ENCODE peak calls at places on chromosomes 2 and 18, in eight cellular contexts. U, T, D, Q, V, J, Y and P are unnamed samples.
A peak's percentile ranks its signal among the peaks of the same experiment; 100 is the strongest.

GRCh38 chr2:193101591-193101990 is 906.9 kb upstream of the TMEFF2 start:
- DNase-seq in U (no peak), T (no peak), D (no peak), Q (no peak), V (no peak), J (no peak), Y (no peak), P (no peak)

GRCh38 chr2:108200569-108200968 is 39.2 kb upstream of the SULT1C3 start:
- DNase-seq in U (no peak), T (no peak), D (no peak), Q (no peak), V (no peak), J (no peak), Y (no peak), P (no peak)

GRCh38 chr2:42328148-42328833 is 32.7 kb downstream of the COX7A2L start:
- DNase-seq in U (peak; percentile 46), T (no peak), D (no peak), Q (peak; percentile 15), V (no peak), J (peak; percentile 57), Y (peak; percentile 36), P (no peak)

GRCh38 chr2:1649103-1649870 is 95.0 kb downstream of the PXDN start:
- DNase-seq in U (no peak), T (no peak), D (no peak), Q (no peak), V (no peak), J (no peak), Y (no peak), P (no peak)

GRCh38 chr18:58937204-58937603 is 72.5 kb downstream of the ZNF532 start:
- DNase-seq in U (peak; percentile 38), T (no peak), D (no peak), Q (peak; percentile 59), V (no peak), J (peak; percentile 70), Y (no peak), P (no peak)

GRCh38 chr2:172969171-172969570 is 106.5 kb upstream of the MAP3K20 start:
- DNase-seq in U (no peak), T (no peak), D (no peak), Q (no peak), V (no peak), J (peak; percentile 6), Y (no peak), P (no peak)

GRCh38 chr18:28768791-28769768 is 592.1 kb upstream of the CDH2 start:
- DNase-seq in U (no peak), T (no peak), D (no peak), Q (peak; percentile 22), V (no peak), J (peak; percentile 15), Y (no peak), P (no peak)

GRCh38 chr2:239815638-239816035 is 209.5 kb downstream of the NDUFA10 start:
- DNase-seq in U (no peak), T (no peak), D (no peak), Q (no peak), V (no peak), J (no peak), Y (no peak), P (no peak)

GRCh38 chr2:164091673-164092072 is 355.9 kb upstream of the FIGN start:
- DNase-seq in U (no peak), T (no peak), D (no peak), Q (no peak), V (no peak), J (no peak), Y (no peak), P (no peak)

GRCh38 chr2:39620067-39620466 is 45.6 kb upstream of the TMEM178A start:
- DNase-seq in U (peak; percentile 80), T (no peak), D (peak; percentile 50), Q (peak; percentile 91), V (no peak), J (peak; percentile 84), Y (no peak), P (no peak)

GRCh38 chr18:49842656-49843055 is 29.3 kb upstream of the ACAA2 start:
- DNase-seq in U (no peak), T (no peak), D (no peak), Q (no peak), V (no peak), J (no peak), Y (no peak), P (no peak)

GRCh38 chr2:39925312-39925711 is 146.3 kb upstream of the THUMPD2 start:
- DNase-seq in U (no peak), T (no peak), D (no peak), Q (no peak), V (no peak), J (peak; percentile 19), Y (no peak), P (no peak)

GRCh38 chr2:199259671-199260070 is 198.1 kb downstream of the SATB2 start:
- DNase-seq in U (no peak), T (no peak), D (no peak), Q (peak; percentile 26), V (no peak), J (peak; percentile 33), Y (no peak), P (no peak)

GRCh38 chr2:17791121-17791902 is 24.9 kb upstream of the MSGN1 start:
- DNase-seq in U (no peak), T (no peak), D (no peak), Q (peak; percentile 80), V (no peak), J (peak; percentile 84), Y (no peak), P (no peak)

GRCh38 chr2:240255811-240256703 is 115.6 kb upstream of the OTOS start:
- DNase-seq in U (peak; percentile 79), T (no peak), D (no peak), Q (peak; percentile 20), V (no peak), J (no peak), Y (no peak), P (no peak)

GRCh38 chr2:63121055-63121834 is 70.6 kb downstream of the OTX1 start:
- DNase-seq in U (no peak), T (no peak), D (no peak), Q (no peak), V (no peak), J (no peak), Y (no peak), P (no peak)

GRCh38 chr2:39379643-39380524 is 57.2 kb downstream of the MAP4K3 start:
- DNase-seq in U (peak; percentile 67), T (no peak), D (no peak), Q (peak; percentile 50), V (no peak), J (peak; percentile 68), Y (peak; percentile 26), P (no peak)

GRCh38 chr2:54572262-54572635 is 116.1 kb downstream of the SPTBN1 start:
- DNase-seq in U (peak; percentile 99), T (no peak), D (no peak), Q (peak; percentile 98), V (no peak), J (peak; percentile 94), Y (peak; percentile 79), P (no peak)

GRCh38 chr2:8567469-8568108 is 114.3 kb upstream of the ID2 start:
- DNase-seq in U (no peak), T (peak; percentile 59), D (no peak), Q (peak; percentile 14), V (no peak), J (peak; percentile 30), Y (no peak), P (no peak)

GRCh38 chr2:207530160-207531023 is 630 bp downstream of the CREB1 start:
- DNase-seq in U (no peak), T (peak; percentile 86), D (peak; percentile 53), Q (no peak), V (no peak), J (no peak), Y (peak; percentile 31), P (peak; percentile 32)

GRCh38 chr2:218861645-218862318 is 2.2 kb downstream of the WNT6 start:
- DNase-seq in U (no peak), T (peak; percentile 50), D (no peak), Q (no peak), V (no peak), J (no peak), Y (no peak), P (no peak)

GRCh38 chr2:46923011-46923669 is 7.5 kb upstream of the MCFD2 start:
- DNase-seq in U (peak; percentile 46), T (no peak), D (no peak), Q (no peak), V (no peak), J (no peak), Y (no peak), P (no peak)

GRCh38 chr2:157684940-157685466 is 56.3 kb upstream of the ACVR1C start:
- DNase-seq in U (no peak), T (no peak), D (no peak), Q (no peak), V (no peak), J (no peak), Y (no peak), P (no peak)

GRCh38 chr2:171574149-171574795 is 52.0 kb downstream of the CYBRD1 start:
- DNase-seq in U (peak; percentile 51), T (no peak), D (peak; percentile 86), Q (peak; percentile 32), V (peak; percentile 84), J (peak; percentile 68), Y (peak; percentile 85), P (peak; percentile 89)

GRCh38 chr2:72124391-72124790 is 23.3 kb downstream of the CYP26B1 start:
- DNase-seq in U (no peak), T (no peak), D (no peak), Q (no peak), V (no peak), J (no peak), Y (no peak), P (no peak)

GRCh38 chr2:234110219-234110618 is 59.7 kb downstream of the SPP2 start:
- DNase-seq in U (no peak), T (no peak), D (peak; percentile 7), Q (no peak), V (no peak), J (no peak), Y (no peak), P (no peak)
- TF ChIP-seq CTCF in U (no peak), T (no peak), D (no peak), Q (no peak), V (no peak), J (no peak), Y (no peak), P (no peak)

DNA sequence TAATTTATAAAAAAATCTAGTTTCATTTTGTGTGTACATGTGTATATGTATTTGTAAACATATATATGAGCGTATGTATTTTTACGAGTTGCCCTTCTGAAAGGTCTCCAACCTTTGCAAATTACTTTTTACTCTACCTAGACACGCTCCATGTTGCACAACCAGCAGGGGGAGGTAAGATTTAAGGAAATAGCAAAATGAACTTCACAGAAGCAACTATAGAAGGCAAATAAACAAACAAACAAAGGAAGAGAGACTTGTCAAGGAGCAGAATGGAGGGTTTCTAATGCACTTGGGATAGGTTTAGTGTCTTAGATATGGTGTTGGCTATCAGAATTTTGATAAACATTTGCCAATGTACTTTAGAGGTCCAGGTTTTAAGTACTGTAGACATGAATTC is 820.5 kb upstream of the POU3F3 start:
- DNase-seq in U (peak; percentile 12), T (no peak), D (peak; percentile 1), Q (no peak), V (no peak), J (no peak), Y (no peak), P (no peak)
- TF ChIP-seq CTCF in U (no peak), T (peak; percentile 78), D (no peak), Q (peak; percentile 32), V (peak; percentile 55), J (no peak), Y (peak; percentile 55), P (peak; percentile 70)

GRCh38 chr2:9950521-9951271 is 797 bp upstream of the GRHL1 start:
- DNase-seq in U (no peak), T (no peak), D (peak; percentile 52), Q (no peak), V (peak; percentile 48), J (no peak), Y (peak; percentile 62), P (peak; percentile 43)
- TF ChIP-seq CTCF in U (peak; percentile 33), T (peak; percentile 48), D (no peak), Q (no peak), V (no peak), J (peak; percentile 10), Y (no peak), P (no peak)

GRCh38 chr2:184125867-184126266 is 472.5 kb upstream of the ZNF804A start:
- DNase-seq in U (no peak), T (no peak), D (no peak), Q (no peak), V (no peak), J (no peak), Y (no peak), P (no peak)
- TF ChIP-seq CTCF in U (no peak), T (no peak), D (no peak), Q (no peak), V (no peak), J (no peak), Y (no peak), P (no peak)